ENCODE peak calls at places on chromosomes 4 and X, in five cellular contexts. B is tibial nerve, X is RWPE1, O is uterus, R is SK-N-SH. C is an unnamed sample.

GRCh38 chr4:106371166-106371565 is 2.6 kb upstream of the GIMD1 start:
- DNase-seq in B (no peak), X (no peak), O (no peak), R (no peak), C (no peak)

GRCh38 chr4:87219648-87220093 is 747 bp downstream of the KLHL8 start:
- DNase-seq in B (peak), X (no peak), O (peak), R (no peak), C (no peak)

GRCh38 chr4:7365472-7366179 is 69.1 kb downstream of the PSAPL1 start:
- DNase-seq in B (no peak), X (no peak), O (no peak), R (peak), C (no peak)

GRCh38 chr4:141565379-141566089 is 70.8 kb upstream of the IL15 start:
- DNase-seq in B (no peak), X (no peak), O (no peak), R (no peak), C (no peak)

GRCh38 chrX:131564553-131565229 is 20.8 kb downstream of the OR13H1 start:
- DNase-seq in B (no peak), X (no peak), O (no peak), R (no peak), C (no peak)

GRCh38 chr4:113575391-113575790 is 186.1 kb downstream of the CAMK2D start:
- DNase-seq in B (no peak), X (no peak), O (no peak), R (no peak), C (no peak)

GRCh38 chr4:145347684-145348083 is 134.0 kb upstream of the SMAD1 start:
- DNase-seq in B (no peak), X (no peak), O (no peak), R (no peak), C (no peak)

GRCh38 chrX:100636321-100636991 is at the start of gene TSPAN6:
- DNase-seq in B (peak), X (peak), O (peak), R (peak), C (no peak)

GRCh38 chrX:21756785-21757529 is 959 bp downstream of the SMPX start:
- DNase-seq in B (no peak), X (no peak), O (no peak), R (no peak), C (no peak)

GRCh38 chrX:10597871-10598270 is 22.5 kb downstream of the MID1 start:
- DNase-seq in B (no peak), X (no peak), O (no peak), R (no peak), C (no peak)

GRCh38 chr4:1458581-1458980 is 52.3 kb upstream of the NKX1-1 start:
- DNase-seq in B (no peak), X (no peak), O (no peak), R (peak), C (no peak)

GRCh38 chrX:44036336-44036735 is 63.1 kb upstream of the NDP start:
- DNase-seq in B (no peak), X (no peak), O (no peak), R (no peak), C (no peak)

DNA sequence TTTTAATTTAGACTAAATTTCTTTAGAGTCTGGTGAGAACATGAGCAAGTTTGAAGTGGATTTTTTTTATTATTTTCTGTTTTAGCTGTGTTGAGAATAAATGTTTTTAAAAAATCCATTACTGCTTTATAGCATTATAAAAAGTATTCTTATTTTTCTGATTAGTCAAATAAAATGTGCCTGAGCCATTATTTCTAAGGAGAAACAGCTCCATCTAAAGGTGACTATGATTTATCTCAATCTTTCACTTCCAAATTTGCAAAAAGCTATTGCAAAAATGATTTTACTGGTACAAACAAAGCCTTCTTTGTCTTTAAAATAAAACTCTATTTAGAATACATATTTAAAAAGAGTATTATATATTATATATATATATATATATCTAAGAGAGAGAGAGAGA is 959.2 kb downstream of the FAM133A start:
- DNase-seq in B (no peak), X (no peak), O (no peak), R (no peak), C (no peak)
- TF ChIP-seq CTCF in B (no peak), X (no peak), O (no peak), R (peak), C (no peak)

GRCh38 chrX:83469551-83469950 is 38.5 kb upstream of the POU3F4 start:
- DNase-seq in B (peak), X (no peak), O (no peak), R (peak), C (peak)
- TF ChIP-seq CTCF in B (no peak), X (peak), O (no peak), R (peak), C (peak)

GRCh38 chrX:25523574-25523973 is 507.8 kb upstream of the ARX start:
- DNase-seq in B (no peak), X (peak), O (no peak), R (peak), C (no peak)
- TF ChIP-seq CTCF in B (no peak), X (no peak), O (peak), R (peak), C (peak)

DNA sequence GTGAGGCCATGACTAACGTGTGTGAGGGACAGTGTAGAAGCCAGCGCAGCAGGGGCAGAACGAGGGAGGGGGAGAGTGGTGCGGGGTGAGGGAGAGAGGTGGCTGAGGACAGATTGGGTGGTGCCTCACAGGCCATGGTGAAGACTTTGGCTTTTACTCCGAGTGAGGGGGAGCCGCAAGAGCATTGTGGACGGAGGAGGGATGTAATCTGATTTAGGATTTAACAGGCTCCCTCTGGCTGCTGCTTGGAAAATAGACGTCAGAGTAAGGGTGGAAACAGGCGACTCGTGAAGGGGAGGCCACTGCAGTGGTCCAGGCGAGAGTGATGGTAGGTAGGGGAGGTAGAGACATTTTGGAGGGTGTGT is 13.0 kb downstream of the PPP1R3F start:
- DNase-seq in B (no peak), X (no peak), O (peak), R (peak), C (no peak)
- TF ChIP-seq CTCF in B (no peak), X (no peak), O (peak), R (peak), C (peak)

DNA sequence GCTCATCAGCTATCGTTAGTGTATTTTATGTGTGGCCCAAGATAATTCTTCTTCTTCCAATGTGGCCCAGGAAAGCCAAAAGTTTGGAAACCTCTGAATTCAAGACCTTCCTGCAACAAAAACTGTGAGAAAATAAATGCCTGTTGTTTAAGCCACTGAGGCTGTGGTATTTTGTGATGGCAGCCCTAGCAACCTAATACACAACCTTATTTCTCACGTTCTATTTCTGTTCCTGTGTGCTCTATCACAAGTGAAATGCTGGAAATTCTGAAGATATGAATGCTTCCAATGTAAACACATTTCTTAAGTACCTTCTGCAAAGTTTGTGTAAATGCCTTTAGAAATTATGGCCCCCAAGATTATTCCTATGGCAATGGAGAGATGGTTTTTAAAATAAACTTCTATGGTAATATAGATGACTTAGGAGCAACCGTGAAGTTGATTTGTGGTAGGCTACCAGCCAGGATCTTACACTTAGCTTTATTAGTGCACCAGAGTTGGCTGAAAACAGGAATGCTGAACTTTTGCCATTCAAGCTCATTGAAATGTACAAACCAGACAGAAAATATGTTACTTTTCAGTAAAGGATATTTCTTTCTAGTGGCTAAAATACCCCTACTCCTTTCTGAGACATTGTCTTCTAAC is 148.0 kb downstream of the USP46 start:
- DNase-seq in B (no peak), X (no peak), O (no peak), R (no peak), C (no peak)
- TF ChIP-seq CTCF in B (no peak), X (no peak), O (no peak), R (no peak), C (no peak)